ENCODE peak calls at places on chromosomes 13 and 19, in ten cellular contexts. One of them, this sample, is unnamed.

GRCh38 chr13:21501709-21502108 is 42.6 kb upstream of the ZDHHC20 start:
- DNase-seq in AG04449: no peak
- DNase-seq in neural crest cell: no peak
- DNase-seq in activated T-cell treated with anti-CD3 and anti-CD28 coated beads, Interleukin-2, amount 50 U/mL, for 72 hours: no peak
- DNase-seq in stimulated activated naive B cell treated with anti-CD40 and anti-IgM and Interleukin-4, amounts not matched to agents 10 μg/mL and 1 μg/mL and 100 μg/mL, for 72 hours: no peak
- DNase-seq in CD4-positive, CD25-positive, alpha-beta regulatory T cell: no peak
- DNase-seq in NCI-H82: peak
- DNase-seq in nephron progenitor cell: no peak
- DNase-seq in heart right ventricle: no peak
- DNase-seq in NCI-H524: no peak
- DNase-seq in this sample: no peak

GRCh38 chr13:33125821-33126570 is 109.8 kb downstream of the KL start:
- DNase-seq in NCI-H82: no peak
- DNase-seq in AG04449: peak
- DNase-seq in neural crest cell: no peak
- DNase-seq in heart right ventricle: peak
- DNase-seq in stimulated activated naive B cell treated with anti-CD40 and anti-IgM and Interleukin-4, amounts not matched to agents 10 μg/mL and 1 μg/mL and 100 μg/mL, for 72 hours: no peak
- DNase-seq in activated T-cell treated with anti-CD3 and anti-CD28 coated beads, Interleukin-2, amount 50 U/mL, for 72 hours: no peak
- DNase-seq in CD4-positive, CD25-positive, alpha-beta regulatory T cell: no peak
- DNase-seq in NCI-H524: no peak
- DNase-seq in nephron progenitor cell: no peak
- DNase-seq in this sample: peak

GRCh38 chr13:32086366-32086765 is 54.8 kb downstream of the FRY start:
- DNase-seq in neural crest cell: no peak
- DNase-seq in AG04449: no peak
- DNase-seq in CD4-positive, CD25-positive, alpha-beta regulatory T cell: no peak
- DNase-seq in NCI-H524: no peak
- DNase-seq in NCI-H82: peak
- DNase-seq in nephron progenitor cell: no peak
- DNase-seq in stimulated activated naive B cell treated with anti-CD40 and anti-IgM and Interleukin-4, amounts not matched to agents 10 μg/mL and 1 μg/mL and 100 μg/mL, for 72 hours: no peak
- DNase-seq in heart right ventricle: peak
- DNase-seq in activated T-cell treated with anti-CD3 and anti-CD28 coated beads, Interleukin-2, amount 50 U/mL, for 72 hours: no peak
- DNase-seq in this sample: no peak

GRCh38 chr19:7179917-7180306 is 110.4 kb downstream of the ZNF557 start:
- DNase-seq in stimulated activated naive B cell treated with anti-CD40 and anti-IgM and Interleukin-4, amounts not matched to agents 10 μg/mL and 1 μg/mL and 100 μg/mL, for 72 hours: no peak
- DNase-seq in heart right ventricle: no peak
- DNase-seq in activated T-cell treated with anti-CD3 and anti-CD28 coated beads, Interleukin-2, amount 50 U/mL, for 72 hours: no peak
- DNase-seq in NCI-H82: no peak
- DNase-seq in NCI-H524: no peak
- DNase-seq in nephron progenitor cell: no peak
- DNase-seq in AG04449: no peak
- DNase-seq in CD4-positive, CD25-positive, alpha-beta regulatory T cell: no peak
- DNase-seq in neural crest cell: no peak
- DNase-seq in this sample: no peak

GRCh38 chr13:113785051-113786010 is 26.3 kb downstream of the TMEM255B start:
- DNase-seq in NCI-H524: no peak
- DNase-seq in CD4-positive, CD25-positive, alpha-beta regulatory T cell: no peak
- DNase-seq in heart right ventricle: no peak
- DNase-seq in stimulated activated naive B cell treated with anti-CD40 and anti-IgM and Interleukin-4, amounts not matched to agents 10 μg/mL and 1 μg/mL and 100 μg/mL, for 72 hours: no peak
- DNase-seq in activated T-cell treated with anti-CD3 and anti-CD28 coated beads, Interleukin-2, amount 50 U/mL, for 72 hours: peak
- DNase-seq in nephron progenitor cell: no peak
- DNase-seq in neural crest cell: no peak
- DNase-seq in NCI-H82: no peak
- DNase-seq in AG04449: peak
- DNase-seq in this sample: peak

GRCh38 chr19:18768997-18769891 is 21.9 kb downstream of the COMP start:
- DNase-seq in CD4-positive, CD25-positive, alpha-beta regulatory T cell: no peak
- DNase-seq in stimulated activated naive B cell treated with anti-CD40 and anti-IgM and Interleukin-4, amounts not matched to agents 10 μg/mL and 1 μg/mL and 100 μg/mL, for 72 hours: no peak
- DNase-seq in NCI-H524: no peak
- DNase-seq in nephron progenitor cell: no peak
- DNase-seq in neural crest cell: no peak
- DNase-seq in NCI-H82: no peak
- DNase-seq in activated T-cell treated with anti-CD3 and anti-CD28 coated beads, Interleukin-2, amount 50 U/mL, for 72 hours: no peak
- DNase-seq in AG04449: no peak
- DNase-seq in heart right ventricle: no peak
- DNase-seq in this sample: no peak

GRCh38 chr13:28935104-28935503 is 115.0 kb downstream of the MTUS2 start:
- DNase-seq in heart right ventricle: no peak
- DNase-seq in NCI-H524: no peak
- DNase-seq in CD4-positive, CD25-positive, alpha-beta regulatory T cell: no peak
- DNase-seq in stimulated activated naive B cell treated with anti-CD40 and anti-IgM and Interleukin-4, amounts not matched to agents 10 μg/mL and 1 μg/mL and 100 μg/mL, for 72 hours: no peak
- DNase-seq in neural crest cell: no peak
- DNase-seq in nephron progenitor cell: no peak
- DNase-seq in NCI-H82: no peak
- DNase-seq in activated T-cell treated with anti-CD3 and anti-CD28 coated beads, Interleukin-2, amount 50 U/mL, for 72 hours: no peak
- DNase-seq in AG04449: no peak
- DNase-seq in this sample: no peak

GRCh38 chr19:31418055-31418454 is 68.8 kb upstream of the TSHZ3 start:
- DNase-seq in nephron progenitor cell: no peak
- DNase-seq in heart right ventricle: no peak
- DNase-seq in activated T-cell treated with anti-CD3 and anti-CD28 coated beads, Interleukin-2, amount 50 U/mL, for 72 hours: no peak
- DNase-seq in NCI-H524: no peak
- DNase-seq in NCI-H82: no peak
- DNase-seq in CD4-positive, CD25-positive, alpha-beta regulatory T cell: no peak
- DNase-seq in AG04449: no peak
- DNase-seq in neural crest cell: no peak
- DNase-seq in stimulated activated naive B cell treated with anti-CD40 and anti-IgM and Interleukin-4, amounts not matched to agents 10 μg/mL and 1 μg/mL and 100 μg/mL, for 72 hours: no peak
- DNase-seq in this sample: no peak

GRCh38 chr13:24745861-24746617 is 17.9 kb upstream of the RNF17 start:
- DNase-seq in neural crest cell: no peak
- DNase-seq in AG04449: no peak
- DNase-seq in CD4-positive, CD25-positive, alpha-beta regulatory T cell: no peak
- DNase-seq in NCI-H524: no peak
- DNase-seq in stimulated activated naive B cell treated with anti-CD40 and anti-IgM and Interleukin-4, amounts not matched to agents 10 μg/mL and 1 μg/mL and 100 μg/mL, for 72 hours: no peak
- DNase-seq in activated T-cell treated with anti-CD3 and anti-CD28 coated beads, Interleukin-2, amount 50 U/mL, for 72 hours: no peak
- DNase-seq in NCI-H82: no peak
- DNase-seq in nephron progenitor cell: peak
- DNase-seq in heart right ventricle: no peak
- DNase-seq in this sample: no peak

GRCh38 chr19:51448011-51448744 is 10.1 kb downstream of the SIGLEC8 start:
- DNase-seq in neural crest cell: no peak
- DNase-seq in heart right ventricle: no peak
- DNase-seq in activated T-cell treated with anti-CD3 and anti-CD28 coated beads, Interleukin-2, amount 50 U/mL, for 72 hours: peak
- DNase-seq in NCI-H524: no peak
- DNase-seq in nephron progenitor cell: no peak
- DNase-seq in CD4-positive, CD25-positive, alpha-beta regulatory T cell: no peak
- DNase-seq in AG04449: no peak
- DNase-seq in NCI-H82: no peak
- DNase-seq in stimulated activated naive B cell treated with anti-CD40 and anti-IgM and Interleukin-4, amounts not matched to agents 10 μg/mL and 1 μg/mL and 100 μg/mL, for 72 hours: no peak
- DNase-seq in this sample: no peak

GRCh38 chr19:55383789-55384575 is at the start of gene TMEM238:
- DNase-seq in nephron progenitor cell: peak
- DNase-seq in stimulated activated naive B cell treated with anti-CD40 and anti-IgM and Interleukin-4, amounts not matched to agents 10 μg/mL and 1 μg/mL and 100 μg/mL, for 72 hours: no peak
- DNase-seq in neural crest cell: no peak
- DNase-seq in AG04449: no peak
- DNase-seq in CD4-positive, CD25-positive, alpha-beta regulatory T cell: peak
- DNase-seq in activated T-cell treated with anti-CD3 and anti-CD28 coated beads, Interleukin-2, amount 50 U/mL, for 72 hours: peak
- DNase-seq in heart right ventricle: peak
- DNase-seq in NCI-H524: peak
- DNase-seq in NCI-H82: peak
- DNase-seq in this sample: no peak